ENCODE peak calls at places on chromosomes 4 and X, in ten cellular contexts. A is foreskin fibroblast; H is NCI-H1694 treated with DMSO at 0.1 percent for 48 hours; J is neural progenitor cell; S is EH; Q is adrenal gland; G is NCI-H1092; I is choroid plexus epithelial cell; Z is body of pancreas; L is activated CD4-positive, alpha-beta T cell treated with anti-CD3 and anti-CD28 coated beads for 36 hours. V is an unnamed sample.

GRCh38 chrX:76279007-76279406 is 106.1 kb downstream of the PBDC1 start:
- DNase-seq in A (peak), H (peak), J (peak), S (peak), Q (peak), G (peak), I (peak), Z (peak), L (peak), V (no peak)

GRCh38 chr4:152454398-152455011 is 81.4 kb downstream of the FBXW7 start:
- DNase-seq in A (peak), H (peak), J (no peak), S (peak), Q (no peak), G (no peak), I (peak), Z (no peak), L (no peak), V (no peak)

GRCh38 chr4:120842046-120842445 is 80.5 kb downstream of the PRDM5 start:
- DNase-seq in A (peak), H (no peak), J (no peak), S (peak), Q (no peak), G (no peak), I (peak), Z (no peak), L (no peak), V (no peak)

GRCh38 chr4:152325831-152326230 is 210.1 kb downstream of the FBXW7 start:
- DNase-seq in A (no peak), H (no peak), J (no peak), S (no peak), Q (no peak), G (no peak), I (no peak), Z (no peak), L (no peak), V (no peak)

GRCh38 chrX:47030339-47030738 is 47.9 kb upstream of the RGN start:
- DNase-seq in A (peak), H (peak), J (peak), S (peak), Q (peak), G (peak), I (peak), Z (no peak), L (peak), V (no peak)

GRCh38 chr4:119832731-119833233 is 204.2 kb upstream of the PDE5A start:
- DNase-seq in A (no peak), H (no peak), J (no peak), S (peak), Q (no peak), G (no peak), I (no peak), Z (no peak), L (no peak), V (no peak)

GRCh38 chrX:120001787-120002186 is 58.2 kb upstream of the NKAP start:
- DNase-seq in A (no peak), H (no peak), J (no peak), S (no peak), Q (no peak), G (no peak), I (no peak), Z (no peak), L (no peak), V (no peak)

GRCh38 chr4:87555751-87556619 is 26.8 kb upstream of the SPARCL1 start:
- DNase-seq in A (peak), H (no peak), J (no peak), S (peak), Q (peak), G (no peak), I (peak), Z (no peak), L (peak), V (no peak)

GRCh38 chr4:167114416-167114971 is 119.8 kb downstream of the SPOCK3 start:
- DNase-seq in A (no peak), H (no peak), J (no peak), S (no peak), Q (no peak), G (no peak), I (no peak), Z (no peak), L (no peak), V (no peak)

GRCh38 chrX:20954014-20954413 is 420.2 kb upstream of the CNKSR2 start:
- DNase-seq in A (no peak), H (no peak), J (no peak), S (no peak), Q (no peak), G (no peak), I (no peak), Z (no peak), L (no peak), V (no peak)

GRCh38 chr4:45423876-45424275 is 697.5 kb upstream of the GNPDA2 start:
- DNase-seq in A (no peak), H (no peak), J (no peak), S (no peak), Q (no peak), G (no peak), I (no peak), Z (no peak), L (no peak), V (no peak)

GRCh38 chr4:146637853-146638800 is 566 bp upstream of the POU4F2 start:
- DNase-seq in A (no peak), H (no peak), J (peak), S (no peak), Q (no peak), G (no peak), I (no peak), Z (no peak), L (no peak), V (no peak)

GRCh38 chr4:4259484-4260100 is 11.6 kb upstream of the TMEM128 start:
- DNase-seq in A (no peak), H (no peak), J (no peak), S (no peak), Q (no peak), G (no peak), I (no peak), Z (no peak), L (no peak), V (no peak)

GRCh38 chrX:153794897-153795816 is 689 bp downstream of the SSR4 start:
- DNase-seq in A (peak), H (no peak), J (peak), S (peak), Q (no peak), G (no peak), I (no peak), Z (no peak), L (peak), V (no peak)

GRCh38 chr4:35966558-35966957 is 277.8 kb downstream of the ARAP2 start:
- DNase-seq in A (no peak), H (no peak), J (no peak), S (no peak), Q (no peak), G (no peak), I (no peak), Z (no peak), L (no peak), V (no peak)

GRCh38 chr4:89295415-89295927 is 12.1 kb downstream of the GPRIN3 start:
- DNase-seq in A (no peak), H (no peak), J (no peak), S (no peak), Q (no peak), G (no peak), I (no peak), Z (no peak), L (peak), V (no peak)

GRCh38 chrX:25198891-25199290 is 183.1 kb upstream of the ARX start:
- DNase-seq in A (peak), H (no peak), J (no peak), S (no peak), Q (no peak), G (no peak), I (no peak), Z (no peak), L (no peak), V (no peak)

GRCh38 chr4:88010921-88011320 is 3.5 kb downstream of the PKD2 start:
- DNase-seq in A (no peak), H (no peak), J (no peak), S (peak), Q (no peak), G (no peak), I (no peak), Z (no peak), L (no peak), V (no peak)

GRCh38 chr4:60128916-60129315 is 1071.2 kb upstream of the ADGRL3 start:
- DNase-seq in A (no peak), H (no peak), J (no peak), S (no peak), Q (no peak), G (no peak), I (no peak), Z (no peak), L (no peak), V (no peak)

GRCh38 chrX:1153940-1154339 is 58.5 kb downstream of the CRLF2 start:
- DNase-seq in A (no peak), H (no peak), J (no peak), S (peak), Q (no peak), G (no peak), I (no peak), Z (no peak), L (no peak), V (no peak)

GRCh38 chrX:49155243-49155899 is 7.2 kb upstream of the MAGIX start:
- DNase-seq in A (peak), H (no peak), J (peak), S (peak), Q (peak), G (no peak), I (peak), Z (no peak), L (peak), V (no peak)

GRCh38 chr4:14726441-14727405 is 275.6 kb upstream of the CPEB2 start:
- DNase-seq in A (peak), H (no peak), J (no peak), S (peak), Q (no peak), G (no peak), I (peak), Z (peak), L (no peak), V (no peak)

GRCh38 chrX:102849396-102849795 is 87.7 kb upstream of the RAB40AL start:
- DNase-seq in A (no peak), H (no peak), J (no peak), S (no peak), Q (no peak), G (no peak), I (no peak), Z (no peak), L (no peak), V (no peak)

GRCh38 chr4:42150653-42151567 is 1.5 kb downstream of the BEND4 start:
- DNase-seq in A (peak), H (no peak), J (peak), S (no peak), Q (no peak), G (no peak), I (no peak), Z (no peak), L (no peak), V (no peak)